ENCODE peak calls at places on chromosomes 3 and 15, in four cellular contexts. G is upper lobe of right lung, Z is left lung, C is tibial artery. O is an unnamed sample.
A peak's percentile ranks its signal among the peaks of the same experiment; 100 is the strongest.

GRCh38 chr3:15171096-15171495 is 35.0 kb upstream of the CAPN7 start:
- DNase-seq in C (no peak), Z (no peak), G (no peak), O (no peak)

GRCh38 chr15:52005748-52006701 is 13.0 kb upstream of the MAPK6 start:
- DNase-seq in Z (no peak), G (no peak), C (no peak), O (no peak)

GRCh38 chr15:25703726-25704125 is 159.4 kb downstream of the ATP10A start:
- DNase-seq in G (peak; percentile 52), C (peak; percentile 46), Z (no peak), O (no peak)

GRCh38 chr3:149384167-149384566 is 6.7 kb upstream of the TM4SF1 start:
- DNase-seq in C (no peak), Z (no peak), G (no peak), O (no peak)

GRCh38 chr3:119786409-119786808 is 4.5 kb downstream of the NR1I2 start:
- DNase-seq in Z (no peak), C (no peak), G (no peak), O (no peak)

GRCh38 chr15:100704281-100705055 is 102.1 kb downstream of the ASB7 start:
- DNase-seq in C (no peak), G (peak; percentile 16), Z (no peak), O (no peak)

GRCh38 chr3:29324180-29324651 is 43.3 kb downstream of the RBMS3 start:
- DNase-seq in G (peak; percentile 63), C (peak; percentile 74), Z (peak; percentile 68), O (no peak)

GRCh38 chr15:101044625-101045235 is 125.6 kb downstream of the LRRK1 start:
- DNase-seq in G (no peak), Z (peak; percentile 10), C (peak; percentile 24), O (no peak)

GRCh38 chr15:56017920-56018319 is 24.5 kb upstream of the NEDD4 start:
- DNase-seq in Z (no peak), C (no peak), G (no peak), O (no peak)

GRCh38 chr15:96416934-96417759 is 86.6 kb downstream of the NR2F2 start:
- DNase-seq in C (no peak), G (no peak), Z (no peak), O (no peak)

GRCh38 chr3:12679468-12679867 is 15.6 kb upstream of the RAF1 start:
- DNase-seq in C (no peak), G (no peak), Z (no peak), O (no peak)

GRCh38 chr15:89177633-89178306 is 43.6 kb downstream of the RLBP1 start:
- DNase-seq in G (no peak), C (peak; percentile 79), Z (peak; percentile 45), O (peak; percentile 49)

GRCh38 chr15:43086551-43086950 is 19.3 kb downstream of the UBR1 start:
- DNase-seq in Z (no peak), C (no peak), G (no peak), O (no peak)

GRCh38 chr15:90101130-90101968 is 919 bp downstream of the IDH2 start:
- DNase-seq in Z (peak; percentile 77), C (peak; percentile 78), G (peak; percentile 79), O (peak; percentile 32)

GRCh38 chr15:63046927-63047760 is 4.6 kb downstream of the TPM1 start:
- DNase-seq in G (no peak), Z (no peak), C (no peak), O (no peak)

GRCh38 chr3:16511561-16512434 is 1.7 kb downstream of the RFTN1 start:
- DNase-seq in Z (peak; percentile 62), G (no peak), C (peak; percentile 84), O (peak; percentile 60)

GRCh38 chr3:14614189-14614588 is 37.4 kb upstream of the CCDC174 start:
- DNase-seq in C (no peak), G (no peak), Z (no peak), O (no peak)

GRCh38 chr3:72153477-72154314 is 368.7 kb upstream of the PROK2 start:
- DNase-seq in C (no peak), Z (no peak), G (no peak), O (no peak)

GRCh38 chr3:145780301-145780700 is 380.7 kb downstream of the PLOD2 start:
- DNase-seq in C (no peak), G (no peak), Z (no peak), O (no peak)

GRCh38 chr15:35427091-35427490 is 118.9 kb downstream of the DPH6 start:
- DNase-seq in G (no peak), Z (no peak), C (no peak), O (no peak)

DNA sequence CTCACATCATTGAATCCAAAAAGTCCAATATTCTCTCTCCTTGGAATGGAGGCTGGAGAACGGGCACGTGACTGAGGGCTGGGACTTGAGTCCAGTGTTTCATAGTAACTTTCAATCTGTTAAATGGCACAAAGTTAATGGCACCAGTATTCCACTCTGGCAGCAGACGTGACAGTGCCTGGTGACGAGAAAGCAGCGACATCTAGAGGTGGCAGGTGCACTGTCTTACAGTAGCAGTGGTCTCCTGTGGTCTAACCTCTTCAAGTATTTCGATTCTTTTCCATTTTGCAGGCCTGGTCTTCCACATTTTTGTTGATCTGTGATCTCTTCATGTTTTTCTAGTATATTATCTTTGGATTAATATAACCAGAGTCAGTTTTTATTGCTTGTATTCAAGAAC is 107.1 kb downstream of the OXSM start:
- DNase-seq in Z (no peak), C (no peak), G (no peak), O (no peak)
- H3K4me1 ChIP-seq in Z (no peaks in the 10 kb centered on the region), C (no peaks in the 10 kb centered on the region), G (no peaks in the 10 kb centered on the region), O (peaks cover 6% of the 10 kb centered on the region)

DNA sequence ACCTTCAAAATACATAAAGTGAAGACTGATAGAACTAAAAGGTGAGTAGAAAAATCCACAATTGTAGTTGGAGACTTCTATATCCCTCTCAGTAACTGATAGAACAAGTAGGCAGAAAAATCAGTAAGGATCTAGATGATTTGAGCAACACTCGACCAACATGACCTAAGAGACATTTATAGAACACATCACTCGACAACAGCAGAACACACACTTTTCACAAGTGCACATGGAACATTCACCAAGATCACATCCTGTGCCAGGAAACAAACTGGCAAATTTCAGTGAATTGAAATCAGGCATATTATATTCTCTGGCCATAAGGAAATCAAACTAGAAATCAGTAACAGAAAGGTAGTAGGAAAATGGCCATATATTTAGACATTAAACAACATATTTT is 37.1 kb downstream of the LYSMD4 start:
- DNase-seq in Z (no peak), G (no peak), C (no peak), O (no peak)
- H3K4me1 ChIP-seq in Z (no peaks in the 10 kb centered on the region), G (no peaks in the 10 kb centered on the region), C (no peaks in the 10 kb centered on the region), O (no peaks in the 10 kb centered on the region)

GRCh38 chr3:163196815-163197214 is 1700.2 kb downstream of the OTOL1 start:
- DNase-seq in G (no peak), Z (no peak), C (no peak), O (no peak)
- H3K4me1 ChIP-seq in G (no peaks in the 10 kb centered on the region), Z (no peaks in the 10 kb centered on the region), C (no peaks in the 10 kb centered on the region), O (no peaks in the 10 kb centered on the region)

DNA sequence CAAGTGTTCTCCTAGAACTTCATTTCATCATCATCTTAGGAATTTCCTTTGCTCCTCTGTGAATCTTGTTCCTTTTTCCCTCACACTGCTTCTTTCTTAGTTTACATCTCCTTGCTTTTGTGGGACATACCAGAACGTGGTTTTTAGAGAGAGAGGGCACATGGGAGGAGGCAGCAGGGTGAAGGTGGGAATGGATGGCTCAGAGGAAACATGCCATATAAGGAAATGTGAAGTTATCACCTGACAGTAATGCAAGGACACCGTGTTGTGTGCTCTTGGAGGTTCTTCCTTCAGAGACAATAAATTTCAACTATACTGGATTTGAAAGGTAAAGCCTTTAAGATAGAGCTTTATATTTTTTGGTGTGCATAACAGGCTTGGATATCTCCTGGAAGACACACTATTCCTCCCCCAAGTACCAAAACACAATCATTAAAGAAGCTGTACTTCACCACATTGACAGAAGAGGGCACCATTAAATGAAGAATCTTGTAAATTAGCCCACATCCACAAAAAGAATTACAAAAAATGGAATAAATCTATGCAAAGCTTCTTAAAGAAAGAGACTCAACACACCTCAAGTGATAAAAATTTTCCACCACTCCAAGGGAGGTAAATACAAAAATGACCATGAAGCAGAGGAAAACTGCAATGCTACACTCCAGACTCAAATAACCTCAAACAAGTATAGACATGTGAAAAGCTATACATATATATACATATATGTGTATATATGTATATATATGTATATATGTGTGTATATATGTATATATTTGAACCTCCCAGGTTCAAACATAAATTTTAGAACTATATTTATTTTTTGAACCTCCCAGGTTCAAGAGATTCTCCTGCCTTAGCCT is 26.1 kb downstream of the RPL39L start:
- DNase-seq in C (no peak), G (no peak), Z (no peak), O (peak; percentile 47)
- H3K4me1 ChIP-seq in C (no peaks in the 10 kb centered on the region), G (no peaks in the 10 kb centered on the region), Z (no peaks in the 10 kb centered on the region), O (no peaks in the 10 kb centered on the region)

GRCh38 chr3:124788254-124788745 is 58.0 kb downstream of the UMPS start:
- DNase-seq in C (no peak), G (no peak), Z (no peak), O (no peak)
- H3K4me1 ChIP-seq in C (no peaks in the 10 kb centered on the region), G (peaks cover 24% of the 10 kb centered on the region), Z (peaks cover 12% of the 10 kb centered on the region), O (no peaks in the 10 kb centered on the region)

DNA sequence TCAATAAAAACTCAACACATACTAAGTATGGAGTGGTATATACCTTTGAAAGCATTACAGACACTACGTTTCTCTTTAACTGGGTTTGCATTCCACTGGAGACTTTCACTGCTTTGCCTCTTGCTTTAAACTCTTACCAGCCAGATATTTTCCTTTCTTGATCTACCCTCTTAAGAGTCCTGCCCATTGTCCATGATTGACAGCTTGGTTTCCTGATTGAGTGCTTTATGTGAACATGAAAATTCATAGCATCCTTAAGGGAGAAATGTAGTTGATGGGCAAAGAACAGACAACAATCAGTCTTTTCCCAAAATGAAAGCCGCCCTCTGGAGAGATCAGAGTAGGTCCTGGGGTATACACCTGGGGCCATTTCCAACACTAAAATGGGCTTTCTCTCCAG is 78.6 kb downstream of the PTPRG start:
- DNase-seq in C (no peak), Z (no peak), G (no peak), O (no peak)
- H3K4me1 ChIP-seq in C (no peaks in the 10 kb centered on the region), Z (peaks cover 13% of the 10 kb centered on the region), G (peaks cover 11% of the 10 kb centered on the region), O (no peaks in the 10 kb centered on the region)